ENCODE peak calls at places on chromosomes 6 and 20, in ten cellular contexts. C is fibroblast of mammary gland; Z is HFFc6; D is upper lobe of left lung; B is C1 segment of cervical spinal cord; U is ovary; L is naive thymus-derived CD4-positive, alpha-beta T cell; F is dermis microvascular lymphatic vessel endothelial cell; G is A549; J is NCI-H1694. O is an unnamed sample.

GRCh38 chr6:140032177-140032576 is 657.7 kb upstream of the CITED2 start:
- DNase-seq in C (peak), F (no peak), D (no peak), G (no peak), U (no peak), B (no peak), J (no peak), L (no peak), Z (no peak), O (no peak)

GRCh38 chr6:43733471-43734293 is 36.3 kb upstream of the VEGFA start:
- DNase-seq in U (no peak), B (no peak), D (no peak), L (peak), G (no peak), F (peak), Z (no peak), C (no peak), J (no peak), O (peak)

GRCh38 chr6:100808638-100809275 is 72.4 kb downstream of the ASCC3 start:
- DNase-seq in J (no peak), Z (peak), C (peak), L (no peak), G (no peak), U (no peak), B (no peak), F (no peak), D (no peak), O (no peak)

GRCh38 chr6:54074591-54075195 is 36.5 kb upstream of the MLIP start:
- DNase-seq in U (no peak), D (no peak), F (no peak), B (no peak), L (no peak), J (no peak), C (no peak), G (no peak), Z (no peak), O (no peak)

GRCh38 chr6:79048611-79049010 is 29.4 kb downstream of the PHIP start:
- DNase-seq in F (peak), B (no peak), L (no peak), J (no peak), G (peak), C (peak), U (no peak), D (no peak), Z (peak), O (peak)

GRCh38 chr6:158660331-158660730 is 10.5 kb downstream of the SYTL3 start:
- DNase-seq in F (no peak), C (peak), G (peak), B (no peak), D (no peak), L (peak), J (no peak), U (no peak), Z (no peak), O (peak)

GRCh38 chr6:137315081-137315480 is 95.9 kb upstream of the IFNGR1 start:
- DNase-seq in L (no peak), Z (no peak), B (no peak), D (no peak), C (no peak), F (no peak), G (no peak), U (no peak), J (no peak), O (no peak)

GRCh38 chr20:49559411-49560081 is 8.4 kb downstream of the PTGIS start:
- DNase-seq in L (no peak), C (peak), U (no peak), G (no peak), J (no peak), B (no peak), D (no peak), F (no peak), Z (peak), O (no peak)

GRCh38 chr20:56689852-56690485 is 60.9 kb downstream of the TFAP2C start:
- DNase-seq in Z (peak), D (no peak), U (no peak), L (no peak), G (no peak), B (no peak), C (peak), J (no peak), F (no peak), O (peak)

GRCh38 chr6:133160531-133160930 is 80.6 kb upstream of the EYA4 start:
- DNase-seq in F (no peak), D (no peak), G (no peak), Z (no peak), J (no peak), B (no peak), U (no peak), C (peak), L (no peak), O (no peak)

GRCh38 chr6:9116026-9116425 is 680.7 kb upstream of the SLC35B3 start:
- DNase-seq in G (no peak), C (peak), J (no peak), F (no peak), L (no peak), Z (peak), D (no peak), U (no peak), B (no peak), O (no peak)

GRCh38 chr6:49553353-49553752 is 2.9 kb downstream of the C6orf141 start:
- DNase-seq in U (no peak), L (no peak), F (peak), J (no peak), B (no peak), C (peak), D (no peak), Z (peak), G (no peak), O (no peak)

O was measured in Jurkat, Clone E6-1.